ENCODE peak calls at places on chromosomes 5 and 9, in seven cellular contexts. One of them, this sample, is unnamed. For H3K4me1 and H3K27me3, the result is how much of the 10 kb centered on the place peaks cover.

GRCh38 chr5:132389453-132390286 is 20.2 kb downstream of the SLC22A5 start:
- DNase-seq in HepG2: no peak
- DNase-seq in astrocyte: peak
- DNase-seq in mesendoderm: peak
- DNase-seq in GM23248: peak
- DNase-seq in PC-9: peak
- DNase-seq in GM23338: no peak
- DNase-seq in this sample: no peak

GRCh38 chr5:93636850-93637249 is 53.8 kb downstream of the NR2F1 start:
- DNase-seq in HepG2: no peak
- DNase-seq in astrocyte: no peak
- DNase-seq in mesendoderm: no peak
- DNase-seq in GM23248: no peak
- DNase-seq in PC-9: no peak
- DNase-seq in GM23338: no peak
- DNase-seq in this sample: no peak

GRCh38 chr9:105132576-105132975 is 111.9 kb upstream of the SLC44A1 start:
- DNase-seq in HepG2: peak
- DNase-seq in astrocyte: peak
- DNase-seq in mesendoderm: peak
- DNase-seq in GM23248: peak
- DNase-seq in PC-9: peak
- DNase-seq in GM23338: no peak
- DNase-seq in this sample: no peak

GRCh38 chr5:69369369-69370121 is at the start of the genes AK6, RAD17 and TAF9:
- DNase-seq in HepG2: peak
- DNase-seq in astrocyte: peak
- DNase-seq in mesendoderm: peak
- DNase-seq in GM23248: peak
- DNase-seq in PC-9: peak
- DNase-seq in GM23338: peak
- DNase-seq in this sample: peak

GRCh38 chr9:38227061-38227540 is 158.1 kb upstream of the SHB start:
- DNase-seq in HepG2: peak
- DNase-seq in astrocyte: peak
- DNase-seq in mesendoderm: peak
- DNase-seq in GM23248: peak
- DNase-seq in PC-9: peak
- DNase-seq in GM23338: peak
- DNase-seq in this sample: peak

GRCh38 chr9:27595733-27596132 is 22.5 kb upstream of the C9orf72 start:
- DNase-seq in HepG2: no peak
- DNase-seq in astrocyte: no peak
- DNase-seq in mesendoderm: no peak
- DNase-seq in GM23248: no peak
- DNase-seq in PC-9: no peak
- DNase-seq in GM23338: peak
- DNase-seq in this sample: no peak

GRCh38 chr5:3124410-3124809 is 372.9 kb upstream of the IRX2 start:
- DNase-seq in HepG2: no peak
- DNase-seq in astrocyte: no peak
- DNase-seq in mesendoderm: peak
- DNase-seq in GM23248: no peak
- DNase-seq in PC-9: no peak
- DNase-seq in GM23338: no peak
- DNase-seq in this sample: no peak

GRCh38 chr9:127188396-127188795 is 66.0 kb upstream of the ANGPTL2 start:
- DNase-seq in HepG2: no peak
- DNase-seq in astrocyte: no peak
- DNase-seq in mesendoderm: no peak
- DNase-seq in GM23248: no peak
- DNase-seq in PC-9: no peak
- DNase-seq in GM23338: no peak
- DNase-seq in this sample: no peak

GRCh38 chr9:135608294-135608998 is 30.9 kb downstream of the GLT6D1 start:
- DNase-seq in HepG2: no peak
- DNase-seq in astrocyte: no peak
- DNase-seq in mesendoderm: no peak
- DNase-seq in GM23248: no peak
- DNase-seq in PC-9: no peak
- DNase-seq in GM23338: no peak
- DNase-seq in this sample: no peak

GRCh38 chr5:79346420-79346824 is 110.5 kb downstream of the JMY start:
- DNase-seq in HepG2: no peak
- DNase-seq in astrocyte: peak
- DNase-seq in mesendoderm: peak
- DNase-seq in GM23248: peak
- DNase-seq in PC-9: peak
- DNase-seq in GM23338: no peak
- DNase-seq in this sample: no peak

GRCh38 chr9:32579706-32580331 is 6.9 kb upstream of the NDUFB6 start:
- DNase-seq in HepG2: peak
- DNase-seq in astrocyte: no peak
- DNase-seq in mesendoderm: peak
- DNase-seq in GM23248: peak
- DNase-seq in PC-9: peak
- DNase-seq in GM23338: peak
- DNase-seq in this sample: peak

GRCh38 chr9:94801685-94802084 is 75.2 kb downstream of the AOPEP start:
- DNase-seq in HepG2: no peak
- DNase-seq in astrocyte: peak
- DNase-seq in mesendoderm: no peak
- DNase-seq in GM23248: peak
- DNase-seq in PC-9: no peak
- DNase-seq in GM23338: no peak
- DNase-seq in this sample: no peak

GRCh38 chr5:34517249-34517648 is 138.9 kb upstream of the RAI14 start:
- DNase-seq in HepG2: no peak
- DNase-seq in astrocyte: peak
- DNase-seq in mesendoderm: no peak
- DNase-seq in GM23248: peak
- DNase-seq in PC-9: peak
- DNase-seq in GM23338: no peak
- DNase-seq in this sample: no peak

GRCh38 chr5:1173485-1174070 is 27.8 kb upstream of the SLC6A19 start:
- DNase-seq in HepG2: no peak
- DNase-seq in astrocyte: no peak
- DNase-seq in mesendoderm: no peak
- DNase-seq in GM23248: no peak
- DNase-seq in PC-9: no peak
- DNase-seq in GM23338: no peak
- DNase-seq in this sample: no peak

GRCh38 chr5:40594811-40595210 is 84.9 kb upstream of the PTGER4 start:
- DNase-seq in HepG2: no peak
- DNase-seq in astrocyte: peak
- DNase-seq in mesendoderm: no peak
- DNase-seq in GM23248: no peak
- DNase-seq in PC-9: no peak
- DNase-seq in GM23338: no peak
- DNase-seq in this sample: no peak

GRCh38 chr5:15690611-15691010 is 190.6 kb downstream of the FBXL7 start:
- DNase-seq in HepG2: no peak
- DNase-seq in astrocyte: peak
- DNase-seq in mesendoderm: no peak
- DNase-seq in GM23248: peak
- DNase-seq in PC-9: no peak
- DNase-seq in GM23338: no peak
- DNase-seq in this sample: no peak

GRCh38 chr9:13478637-13479036 is 199.1 kb upstream of the MPDZ start:
- DNase-seq in HepG2: no peak
- DNase-seq in astrocyte: peak
- DNase-seq in mesendoderm: no peak
- DNase-seq in GM23248: no peak
- DNase-seq in PC-9: no peak
- DNase-seq in GM23338: no peak
- DNase-seq in this sample: no peak

GRCh38 chr5:87127426-87127825 is 140.3 kb upstream of the RASA1 start:
- DNase-seq in HepG2: no peak
- DNase-seq in astrocyte: peak
- DNase-seq in mesendoderm: no peak
- DNase-seq in GM23248: peak
- DNase-seq in PC-9: no peak
- DNase-seq in GM23338: no peak
- DNase-seq in this sample: no peak

GRCh38 chr5:153256-153655 is 38.0 kb upstream of the LRRC14B start:
- DNase-seq in HepG2: no peak
- DNase-seq in astrocyte: peak
- DNase-seq in mesendoderm: no peak
- DNase-seq in GM23248: peak
- DNase-seq in PC-9: no peak
- DNase-seq in GM23338: no peak
- DNase-seq in this sample: no peak

GRCh38 chr5:175867587-175868347 is 3.6 kb upstream of the CPLX2 start:
- DNase-seq in HepG2: peak
- DNase-seq in astrocyte: no peak
- DNase-seq in mesendoderm: peak
- DNase-seq in GM23248: peak
- DNase-seq in PC-9: no peak
- DNase-seq in GM23338: peak
- DNase-seq in this sample: peak

GRCh38 chr9:132351404-132352050 is 3.3 kb downstream of the SETX start:
- DNase-seq in HepG2: no peak
- DNase-seq in astrocyte: no peak
- DNase-seq in mesendoderm: no peak
- DNase-seq in GM23248: peak
- DNase-seq in PC-9: no peak
- DNase-seq in GM23338: no peak
- DNase-seq in this sample: no peak
- H3K4me1 ChIP-seq in HepG2: under half
- H3K4me1 ChIP-seq in astrocyte: under half
- H3K4me1 ChIP-seq in mesendoderm: under half
- H3K4me1 ChIP-seq in GM23248: under half
- H3K4me1 ChIP-seq in PC-9: under half
- H3K4me1 ChIP-seq in GM23338: under half
- H3K4me1 ChIP-seq in this sample: under half

GRCh38 chr9:107838766-107839165 is 349.2 kb upstream of the KLF4 start:
- DNase-seq in HepG2: no peak
- DNase-seq in astrocyte: no peak
- DNase-seq in mesendoderm: no peak
- DNase-seq in GM23248: no peak
- DNase-seq in PC-9: no peak
- DNase-seq in GM23338: no peak
- DNase-seq in this sample: no peak
- H3K27me3 ChIP-seq in HepG2: under half
- H3K27me3 ChIP-seq in astrocyte: under half
- H3K27me3 ChIP-seq in mesendoderm: under half
- H3K27me3 ChIP-seq in GM23248: under half
- H3K27me3 ChIP-seq in PC-9: under half
- H3K27me3 ChIP-seq in GM23338: under half
- H3K27me3 ChIP-seq in this sample: under half

GRCh38 chr5:109951348-109951747 is 261.6 kb downstream of the MAN2A1 start:
- DNase-seq in HepG2: no peak
- DNase-seq in astrocyte: no peak
- DNase-seq in mesendoderm: no peak
- DNase-seq in GM23248: no peak
- DNase-seq in PC-9: no peak
- DNase-seq in GM23338: no peak
- DNase-seq in this sample: no peak

GRCh38 chr5:109951758-109952157 is 262.0 kb downstream of the MAN2A1 start:
- DNase-seq in HepG2: no peak
- DNase-seq in astrocyte: no peak
- DNase-seq in mesendoderm: no peak
- DNase-seq in GM23248: no peak
- DNase-seq in PC-9: no peak
- DNase-seq in GM23338: no peak
- DNase-seq in this sample: no peak

GRCh38 chr5:109953821-109954220 is 264.1 kb downstream of the MAN2A1 start:
- DNase-seq in HepG2: no peak
- DNase-seq in astrocyte: peak
- DNase-seq in mesendoderm: no peak
- DNase-seq in GM23248: peak
- DNase-seq in PC-9: no peak
- DNase-seq in GM23338: no peak
- DNase-seq in this sample: no peak

GRCh38 chr5:109947667-109948066 is 257.9 kb downstream of the MAN2A1 start:
- DNase-seq in HepG2: peak
- DNase-seq in astrocyte: no peak
- DNase-seq in mesendoderm: no peak
- DNase-seq in GM23248: no peak
- DNase-seq in PC-9: no peak
- DNase-seq in GM23338: no peak
- DNase-seq in this sample: no peak

GRCh38 chr5:109950634-109951033 is 260.9 kb downstream of the MAN2A1 start:
- DNase-seq in HepG2: no peak
- DNase-seq in astrocyte: no peak
- DNase-seq in mesendoderm: no peak
- DNase-seq in GM23248: no peak
- DNase-seq in PC-9: no peak
- DNase-seq in GM23338: no peak
- DNase-seq in this sample: no peak
- H3K4me2 ChIP-seq in HepG2: no peak
- H3K4me2 ChIP-seq in astrocyte: no peak
- H3K4me2 ChIP-seq in mesendoderm: no peak
- H3K4me2 ChIP-seq in GM23248: no peak
- H3K4me2 ChIP-seq in PC-9: no peak
- H3K4me2 ChIP-seq in GM23338: no peak
- H3K4me2 ChIP-seq in this sample: no peak

DNA sequence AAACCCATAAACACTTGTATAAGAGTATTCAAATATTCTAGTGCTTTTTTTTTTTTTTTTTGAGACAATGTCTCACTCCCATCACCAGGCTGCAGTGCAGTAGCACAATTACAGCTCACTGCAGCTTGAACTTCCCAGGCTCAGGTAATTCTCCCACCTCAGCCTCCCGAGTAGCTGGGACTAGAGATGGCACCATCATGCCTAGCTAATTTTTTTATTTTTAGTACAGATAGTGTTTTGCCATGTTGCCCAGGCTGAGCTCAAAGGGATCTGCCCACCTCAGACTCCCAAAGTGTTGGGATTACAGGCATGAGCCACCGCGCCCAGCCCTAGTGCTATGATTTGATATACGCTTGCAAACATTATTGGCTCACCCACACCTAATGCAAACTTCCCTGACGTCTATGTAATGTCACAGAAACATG is 11.8 kb downstream of the IL6ST start:
- DNase-seq in HepG2: no peak
- DNase-seq in astrocyte: no peak
- DNase-seq in mesendoderm: peak
- DNase-seq in GM23248: peak
- DNase-seq in PC-9: no peak
- DNase-seq in GM23338: peak
- DNase-seq in this sample: no peak
- H3K4me1 ChIP-seq in HepG2: half or more
- H3K4me1 ChIP-seq in astrocyte: under half
- H3K4me1 ChIP-seq in mesendoderm: under half
- H3K4me1 ChIP-seq in GM23248: under half
- H3K4me1 ChIP-seq in PC-9: under half
- H3K4me1 ChIP-seq in GM23338: under half
- H3K4me1 ChIP-seq in this sample: under half

DNA sequence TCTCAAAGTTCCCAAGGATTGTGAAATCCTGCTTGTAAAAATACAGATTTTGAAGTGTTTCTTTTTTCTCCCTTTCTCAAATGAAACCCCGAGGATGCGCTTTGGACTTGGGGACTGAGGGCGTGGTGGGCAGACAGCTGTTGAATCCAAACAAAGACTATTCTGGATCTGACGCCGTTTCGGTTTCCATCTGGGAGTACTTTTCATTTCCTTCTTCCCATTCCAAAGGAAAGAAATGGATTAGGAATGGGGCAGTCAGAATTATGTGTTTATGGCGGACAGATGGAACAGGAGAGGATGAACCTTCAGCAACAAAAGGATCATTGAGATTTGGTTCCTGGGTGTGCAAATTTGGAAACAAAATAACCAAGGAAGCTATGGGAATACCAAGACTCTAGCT is 300.5 kb downstream of the PARP8 start:
- DNase-seq in HepG2: no peak
- DNase-seq in astrocyte: no peak
- DNase-seq in mesendoderm: no peak
- DNase-seq in GM23248: no peak
- DNase-seq in PC-9: no peak
- DNase-seq in GM23338: peak
- DNase-seq in this sample: no peak
- H3K27me3 ChIP-seq in HepG2: under half
- H3K27me3 ChIP-seq in astrocyte: half or more
- H3K27me3 ChIP-seq in mesendoderm: under half
- H3K27me3 ChIP-seq in GM23248: half or more
- H3K27me3 ChIP-seq in PC-9: under half
- H3K27me3 ChIP-seq in GM23338: half or more
- H3K27me3 ChIP-seq in this sample: half or more

This sample was measured in H9.